ENCODE peak calls at places on chromosomes 16 and 17, in eight cellular contexts. B, E, R, W, C, M, Z and L are unnamed samples.

GRCh38 chr16:75065149-75065807 is 51.3 kb downstream of the LDHD start:
- DNase-seq in B (no peak), E (no peak), R (peak; percentile 42), W (peak; percentile 19), C (no peak), M (no peak), Z (no peak), L (peak; percentile 23)

GRCh38 chr16:78235168-78235800 is 135.8 kb downstream of the WWOX start:
- DNase-seq in B (peak; percentile 0), E (peak; percentile 32), R (peak; percentile 29), W (peak; percentile 34), C (peak; percentile 28), M (no peak), Z (peak; percentile 80), L (peak; percentile 50)

GRCh38 chr16:2471016-2471652 is at the start of gene NTN3:
- DNase-seq in B (peak; percentile 89), E (no peak), R (no peak), W (no peak), C (no peak), M (no peak), Z (no peak), L (no peak)

GRCh38 chr16:10871157-10871991 is 5.6 kb upstream of the CIITA start:
- DNase-seq in B (no peak), E (peak; percentile 97), R (peak; percentile 27), W (no peak), C (peak; percentile 97), M (peak; percentile 7), Z (peak; percentile 27), L (no peak)

GRCh38 chr17:60141111-60142018 is 8.4 kb upstream of the CA4 start:
- DNase-seq in B (peak; percentile 30), E (peak; percentile 53), R (no peak), W (no peak), C (peak; percentile 38), M (no peak), Z (no peak), L (no peak)

GRCh38 chr16:85090166-85090565 is 22.1 kb downstream of the CIBAR2 start:
- DNase-seq in B (no peak), E (no peak), R (no peak), W (no peak), C (peak; percentile 54), M (no peak), Z (no peak), L (no peak)

GRCh38 chr17:74918906-74919305 is 4.1 kb downstream of the USH1G start:
- DNase-seq in B (no peak), E (no peak), R (no peak), W (no peak), C (no peak), M (no peak), Z (no peak), L (no peak)

GRCh38 chr16:31033709-31034492 is 543 bp downstream of the STX4 start:
- DNase-seq in B (peak; percentile 82), E (peak; percentile 89), R (peak; percentile 81), W (peak; percentile 87), C (peak; percentile 88), M (peak; percentile 66), Z (peak; percentile 91), L (peak; percentile 82)

GRCh38 chr17:49987681-49988441 is 7.2 kb downstream of the DLX3 start:
- DNase-seq in B (peak; percentile 67), E (peak; percentile 86), R (no peak), W (no peak), C (peak; percentile 48), M (no peak), Z (no peak), L (no peak)

GRCh38 chr17:69518951-69519350 is 104.5 kb downstream of the MAP2K6 start:
- DNase-seq in B (no peak), E (no peak), R (no peak), W (no peak), C (no peak), M (no peak), Z (no peak), L (no peak)